ENCODE peak calls at places on chromosomes 16 and 17, in seven cellular contexts. P is endothelial cell, S is bronchial epithelial cell, E is heart left ventricle, W is GM10248, Y is tibial artery, N is mammary epithelial cell. Z is an unnamed sample.

GRCh38 chr17:12457493-12457892 is 208.2 kb upstream of the MYOCD start:
- DNase-seq in E (no peak), Y (no peak), W (no peak), N (no peak), P (no peak), S (no peak), Z (no peak)

GRCh38 chr16:85047867-85048455 is 20.4 kb downstream of the KIAA0513 start:
- DNase-seq in N (no peak), S (no peak), Y (no peak), W (no peak), P (no peak), E (no peak), Z (no peak)

GRCh38 chr16:70375636-70376611 is 29.2 kb downstream of the DDX19A start:
- DNase-seq in P (no peak), Y (no peak), W (no peak), N (no peak), S (no peak), E (no peak), Z (no peak)

GRCh38 chr16:67254809-67255552 is 6.2 kb downstream of the SLC9A5 start:
- DNase-seq in Y (no peak), P (no peak), S (no peak), E (no peak), W (no peak), N (no peak), Z (no peak)

GRCh38 chr16:4617880-4618279 is 3.2 kb upstream of the UBALD1 start:
- DNase-seq in S (no peak), N (no peak), E (no peak), Y (no peak), W (no peak), P (no peak), Z (no peak)

GRCh38 chr17:72987166-72987565 is 105.3 kb downstream of the SLC39A11 start:
- DNase-seq in P (no peak), E (no peak), W (no peak), Y (no peak), N (no peak), S (no peak), Z (no peak)

GRCh38 chr17:43753488-43754129 is 5.0 kb downstream of the SOST start:
- DNase-seq in N (peak; percentile 82), S (peak; percentile 41), Y (no peak), P (no peak), W (peak; percentile 48), E (no peak), Z (no peak)

GRCh38 chr17:7932483-7932891 is 481 bp downstream of the CNTROB start:
- DNase-seq in N (peak; percentile 32), S (peak; percentile 18), E (no peak), P (no peak), W (peak; percentile 54), Y (peak; percentile 66), Z (peak; percentile 9)

GRCh38 chr17:4748687-4749086 is 9.0 kb upstream of the CXCL16 start:
- DNase-seq in Y (no peak), S (no peak), E (no peak), N (no peak), W (no peak), P (no peak), Z (no peak)

GRCh38 chr17:1164935-1165556 is 14.7 kb downstream of the ABR start:
- DNase-seq in E (no peak), W (peak; percentile 62), P (peak; percentile 42), Y (no peak), N (no peak), S (no peak), Z (no peak)

GRCh38 chr17:45273551-45273957 is 11.7 kb upstream of the SPATA32 start:
- DNase-seq in N (no peak), Y (no peak), S (no peak), E (no peak), P (no peak), W (no peak), Z (no peak)

GRCh38 chr17:1548032-1548431 is 14.6 kb downstream of the PITPNA start:
- DNase-seq in W (no peak), E (no peak), N (no peak), S (no peak), Y (no peak), P (no peak), Z (no peak)

GRCh38 chr16:85584192-85584757 is 28.8 kb upstream of the GSE1 start:
- DNase-seq in N (no peak), W (no peak), E (no peak), P (no peak), Y (no peak), S (no peak), Z (no peak)

GRCh38 chr17:55852734-55853133 is 101.9 kb downstream of the PCTP start:
- DNase-seq in Y (no peak), P (no peak), E (no peak), S (no peak), N (no peak), W (no peak), Z (no peak)

GRCh38 chr16:67847064-67847861 is at the start of gene CENPT:
- DNase-seq in Y (no peak), N (peak; percentile 78), S (peak; percentile 87), W (peak; percentile 80), P (peak; percentile 32), E (no peak), Z (no peak)

GRCh38 chr16:57510016-57510871 is 24.0 kb upstream of the DOK4 start:
- DNase-seq in W (no peak), E (peak; percentile 27), S (no peak), N (no peak), P (no peak), Y (no peak), Z (no peak)

GRCh38 chr17:73122953-73123605 is 30.6 kb upstream of the SLC39A11 start:
- DNase-seq in P (no peak), S (no peak), W (no peak), Y (no peak), N (no peak), E (no peak), Z (no peak)

GRCh38 chr17:58007781-58008706 is 998 bp upstream of the SRSF1 start:
- DNase-seq in S (no peak), Y (no peak), N (no peak), P (no peak), E (peak; percentile 57), W (no peak), Z (no peak)

GRCh38 chr17:80877095-80877828 is 114.4 kb upstream of the CHMP6 start:
- DNase-seq in P (no peak), N (no peak), E (no peak), Y (peak; percentile 50), S (no peak), W (peak; percentile 88), Z (no peak)

GRCh38 chr17:37541880-37542675 is 52.4 kb downstream of the DUSP14 start:
- DNase-seq in E (no peak), Y (no peak), N (peak; percentile 31), P (no peak), S (peak; percentile 56), W (no peak), Z (no peak)

GRCh38 chr16:82625066-82625968 is 1.5 kb upstream of the CDH13 start:
- DNase-seq in E (no peak), N (no peak), P (no peak), W (no peak), Y (no peak), S (no peak), Z (no peak)

GRCh38 chr16:50762241-50762640 is 20.4 kb downstream of the CYLD start:
- DNase-seq in E (no peak), Y (no peak), N (no peak), S (no peak), W (no peak), P (no peak), Z (no peak)

GRCh38 chr16:56275801-56276200 is 84.5 kb downstream of the GNAO1 start:
- DNase-seq in P (no peak), E (no peak), N (no peak), S (no peak), W (no peak), Y (peak; percentile 54), Z (no peak)

GRCh38 chr17:22266231-22266630 is 573.9 kb downstream of the KCNJ18 start:
- DNase-seq in E (no peak), W (no peak), P (no peak), Y (no peak), N (no peak), S (no peak), Z (no peak)

GRCh38 chr17:9298776-9299295 is 276.8 kb downstream of the STX8 start:
- DNase-seq in S (no peak), W (no peak), P (no peak), E (no peak), Y (no peak), N (no peak), Z (no peak)

GRCh38 chr17:40538936-40539705 is 26.2 kb downstream of the CCR7 start:
- DNase-seq in S (no peak), N (no peak), E (no peak), Y (no peak), P (no peak), W (no peak), Z (no peak)

DNA sequence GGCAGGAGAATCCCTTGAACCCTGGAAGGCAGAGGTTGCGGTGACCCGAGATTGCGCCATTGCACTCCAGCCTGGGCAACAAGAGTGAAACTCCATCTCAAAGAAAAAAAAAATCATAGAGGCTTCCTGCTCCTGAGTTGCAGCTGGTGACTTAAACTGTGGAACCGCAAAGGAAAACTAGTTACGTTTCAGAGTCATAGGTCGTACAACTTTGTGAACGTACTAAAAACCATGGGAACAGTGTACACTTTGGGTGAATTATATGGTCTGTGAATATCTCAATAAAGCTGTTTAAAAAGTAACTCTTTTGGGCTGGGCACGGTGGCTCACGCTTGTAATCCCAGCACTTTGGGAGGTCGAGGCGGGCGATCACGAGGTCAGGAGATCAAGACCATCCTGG is 23.6 kb downstream of the SLC5A10 start:
- DNase-seq in S (no peak), N (no peak), E (no peak), W (no peak), Y (no peak), P (no peak), Z (no peak)
- TF ChIP-seq CTCF in S (no peak), N (no peak), E (no peak), W (no peak), Y (no peak), P (no peak), Z (no peak)

GRCh38 chr16:21301895-21302291 is 23.8 kb upstream of the CRYM start:
- DNase-seq in S (no peak), Y (no peak), E (no peak), W (no peak), P (no peak), N (no peak), Z (no peak)
- TF ChIP-seq CTCF in S (no peak), Y (no peak), E (no peak), W (no peak), P (no peak), N (no peak), Z (no peak)

GRCh38 chr16:58755989-58756649 is 22.0 kb upstream of the GOT2 start:
- DNase-seq in E (peak; percentile 75), W (peak; percentile 75), P (peak; percentile 71), Y (peak; percentile 74), N (peak; percentile 58), S (peak; percentile 69), Z (no peak)
- TF ChIP-seq CTCF in E (peak; percentile 62), W (peak; percentile 90), P (no peak), Y (peak; percentile 55), N (peak; percentile 70), S (peak; percentile 75), Z (peak; percentile 59)

DNA sequence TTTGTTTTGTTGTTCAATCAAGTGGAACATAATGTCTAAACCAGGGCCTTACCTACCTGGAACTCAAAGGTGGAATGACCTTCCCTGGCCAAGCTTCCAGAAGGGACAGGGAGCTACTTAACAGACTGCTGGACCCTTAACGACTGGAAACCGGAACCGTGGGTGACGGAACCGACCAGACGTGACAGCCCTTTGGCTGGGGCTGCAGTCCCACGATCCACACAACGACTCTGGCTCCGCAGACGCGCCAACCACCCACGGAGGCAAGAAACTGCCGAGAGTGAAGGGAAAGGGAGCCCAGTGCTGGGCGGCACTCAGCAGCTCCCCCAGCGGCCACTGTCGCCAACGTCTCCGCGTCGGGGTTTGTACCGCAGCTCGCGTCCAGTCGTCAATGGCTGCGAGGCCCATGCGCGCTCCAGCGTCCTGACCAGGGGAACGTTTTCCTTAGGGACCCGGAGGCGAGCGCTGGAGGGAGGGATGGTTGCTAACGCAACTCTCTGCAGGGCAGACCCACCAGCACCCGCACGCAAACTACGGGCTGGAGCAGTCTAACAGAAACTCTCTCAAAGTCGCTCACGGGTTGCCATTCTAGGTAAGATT is 5.5 kb upstream of the KIF22 start:
- DNase-seq in W (peak; percentile 79), P (peak; percentile 88), N (peak; percentile 42), E (peak; percentile 92), S (no peak), Y (peak; percentile 83), Z (no peak)
- TF ChIP-seq CTCF in W (peak; percentile 87), P (peak; percentile 79), N (peak; percentile 63), E (peak; percentile 89), S (peak; percentile 75), Y (peak; percentile 70), Z (peak; percentile 87)